ENCODE peak calls at places on chromosomes 16 and 17, in nine cellular contexts. W is GM23248; Y is stromal cell of bone marrow; O is pancreas; C is activated naive CD8-positive, alpha-beta T cell treated with anti-CD3 and anti-CD28 coated beads, Interleukin-2, amount 50 U/mL, for 16 hours; B is body of pancreas; E is T-helper 1 cell; S is activated T-cell treated with anti-CD3 and anti-CD28 coated beads, Interleukin-2, amount 50 U/mL, for 48 hours; T is activated CD4-positive, CD25-positive, alpha-beta regulatory T cell treated with anti-CD3 and anti-CD28 coated beads, Interleukin-2, amount 50 U/mL, for 16 hours. P is an unnamed sample.

GRCh38 chr17:40648326-40648968 is 829 bp upstream of the SMARCE1 start:
- DNase-seq in W (peak; percentile 42), Y (peak; percentile 6), O (peak; percentile 54), C (no peak), B (peak; percentile 45), E (no peak), S (no peak), T (no peak), P (peak; percentile 52)

GRCh38 chr16:86117235-86117634 is 218.3 kb downstream of the IRF8 start:
- DNase-seq in W (no peak), Y (no peak), O (no peak), C (no peak), B (no peak), E (no peak), S (no peak), T (no peak), P (no peak)

GRCh38 chr16:64397042-64397441 is 724.8 kb downstream of the CDH11 start:
- DNase-seq in W (no peak), Y (no peak), O (no peak), C (no peak), B (no peak), E (no peak), S (no peak), T (no peak), P (no peak)

GRCh38 chr16:59404509-59404908 is 670.4 kb upstream of the GOT2 start:
- DNase-seq in W (no peak), Y (no peak), O (no peak), C (no peak), B (no peak), E (no peak), S (no peak), T (no peak), P (no peak)

GRCh38 chr16:67882374-67883145 is 2.1 kb upstream of the NRN1L start:
- DNase-seq in W (no peak), Y (no peak), O (no peak), C (no peak), B (peak; percentile 34), E (no peak), S (no peak), T (no peak), P (no peak)

GRCh38 chr16:58243528-58244004 is 45.7 kb upstream of the CSNK2A2 start:
- DNase-seq in W (no peak), Y (no peak), O (no peak), C (no peak), B (peak; percentile 69), E (no peak), S (no peak), T (no peak), P (no peak)

GRCh38 chr17:71436479-71436878 is 684.3 kb upstream of the SOX9 start:
- DNase-seq in W (no peak), Y (no peak), O (no peak), C (no peak), B (no peak), E (no peak), S (no peak), T (no peak), P (no peak)

GRCh38 chr16:17173134-17173729 is 297.5 kb downstream of the XYLT1 start:
- DNase-seq in W (peak; percentile 65), Y (peak; percentile 11), O (no peak), C (no peak), B (peak; percentile 15), E (no peak), S (no peak), T (no peak), P (no peak)

GRCh38 chr16:22727285-22728166 is 86.4 kb upstream of the HS3ST2 start:
- DNase-seq in W (no peak), Y (no peak), O (no peak), C (no peak), B (no peak), E (no peak), S (no peak), T (no peak), P (no peak)

GRCh38 chr17:7550359-7550758 is 1.5 kb downstream of the TNFSF12 start:
- DNase-seq in W (no peak), Y (no peak), O (no peak), C (no peak), B (no peak), E (no peak), S (no peak), T (no peak), P (no peak)

GRCh38 chr17:82892869-82893565 is 53.2 kb upstream of the ZNF750 start:
- DNase-seq in W (no peak), Y (no peak), O (peak; percentile 71), C (no peak), B (peak; percentile 53), E (peak; percentile 59), S (peak; percentile 73), T (peak; percentile 28), P (no peak)

GRCh38 chr17:17613708-17614114 is 22.2 kb upstream of the PEMT start:
- DNase-seq in W (peak; percentile 81), Y (peak; percentile 56), O (no peak), C (peak; percentile 14), B (peak; percentile 65), E (no peak), S (peak; percentile 58), T (no peak), P (peak; percentile 40)

GRCh38 chr17:50475362-50475761 is 3.3 kb upstream of the RSAD1 start:
- DNase-seq in W (no peak), Y (no peak), O (no peak), C (no peak), B (no peak), E (no peak), S (no peak), T (no peak), P (no peak)

GRCh38 chr16:53566568-53566967 is 63.6 kb upstream of the AKTIP start:
- DNase-seq in W (no peak), Y (no peak), O (no peak), C (no peak), B (no peak), E (no peak), S (no peak), T (no peak), P (no peak)

GRCh38 chr16:74035816-74036215 is 260.8 kb upstream of the PSMD7 start:
- DNase-seq in W (peak; percentile 30), Y (no peak), O (no peak), C (no peak), B (no peak), E (no peak), S (no peak), T (no peak), P (no peak)

GRCh38 chr16:64051826-64052225 is 1070.0 kb downstream of the CDH11 start:
- DNase-seq in W (peak; percentile 33), Y (peak; percentile 16), O (no peak), C (no peak), B (no peak), E (no peak), S (no peak), T (no peak), P (no peak)

GRCh38 chr16:86133847-86134375 is 234.9 kb downstream of the IRF8 start:
- DNase-seq in W (no peak), Y (no peak), O (no peak), C (no peak), B (no peak), E (no peak), S (no peak), T (no peak), P (no peak)

GRCh38 chr17:47267354-47267828 is 13.8 kb downstream of the ITGB3 start:
- DNase-seq in W (peak; percentile 91), Y (peak; percentile 89), O (no peak), C (no peak), B (no peak), E (no peak), S (no peak), T (no peak), P (no peak)

GRCh38 chr17:67737145-67737544 is 19.4 kb downstream of the NOL11 start:
- DNase-seq in W (no peak), Y (no peak), O (no peak), C (no peak), B (no peak), E (no peak), S (no peak), T (no peak), P (no peak)

GRCh38 chr17:37067555-37068111 is 118.9 kb downstream of the AATF start:
- DNase-seq in W (peak; percentile 86), Y (peak; percentile 32), O (no peak), C (no peak), B (peak; percentile 77), E (no peak), S (no peak), T (no peak), P (no peak)

GRCh38 chr16:57503366-57503765 is 17.1 kb upstream of the DOK4 start:
- DNase-seq in W (no peak), Y (no peak), O (no peak), C (no peak), B (no peak), E (no peak), S (no peak), T (no peak), P (peak; percentile 67)

GRCh38 chr17:68441064-68441770 is 16.1 kb downstream of the WIPI1 start:
- DNase-seq in W (no peak), Y (no peak), O (no peak), C (no peak), B (no peak), E (no peak), S (no peak), T (no peak), P (no peak)

GRCh38 chr16:23691483-23692189 is 12.9 kb downstream of the PLK1 start:
- DNase-seq in W (peak; percentile 24), Y (no peak), O (no peak), C (no peak), B (no peak), E (no peak), S (no peak), T (no peak), P (no peak)

GRCh38 chr17:79183221-79184158 is 108.9 kb downstream of the ENGASE start:
- DNase-seq in W (peak; percentile 34), Y (no peak), O (no peak), C (no peak), B (no peak), E (no peak), S (peak; percentile 28), T (no peak), P (peak; percentile 63)

GRCh38 chr17:7080445-7081041 is 492 bp upstream of the CLEC10A start:
- DNase-seq in W (no peak), Y (no peak), O (peak; percentile 19), C (no peak), B (peak; percentile 23), E (no peak), S (no peak), T (no peak), P (no peak)

GRCh38 chr16:4586297-4586696 is 28.4 kb downstream of the UBALD1 start:
- DNase-seq in W (no peak), Y (no peak), O (no peak), C (no peak), B (no peak), E (no peak), S (no peak), T (no peak), P (no peak)

GRCh38 chr17:32755045-32755805 is 121.7 kb downstream of the MYO1D start:
- DNase-seq in W (peak; percentile 82), Y (peak; percentile 54), O (no peak), C (no peak), B (no peak), E (no peak), S (no peak), T (no peak), P (peak; percentile 51)

GRCh38 chr16:57592591-57593003 is 35.8 kb upstream of the ADGRG1 start:
- DNase-seq in W (no peak), Y (no peak), O (peak; percentile 55), C (peak; percentile 25), B (no peak), E (peak; percentile 40), S (peak; percentile 82), T (peak; percentile 13), P (no peak)

GRCh38 chr17:58325289-58325726 is 3.3 kb downstream of the TSPOAP1 start:
- DNase-seq in W (no peak), Y (no peak), O (peak; percentile 77), C (no peak), B (no peak), E (no peak), S (no peak), T (no peak), P (peak; percentile 65)

GRCh38 chr17:75063201-75063600 is 16.2 kb downstream of the KCTD2 start:
- DNase-seq in W (no peak), Y (no peak), O (peak; percentile 33), C (no peak), B (no peak), E (no peak), S (no peak), T (no peak), P (no peak)

GRCh38 chr16:1089822-1090619 is 6.0 kb downstream of the C1QTNF8 start:
- DNase-seq in W (no peak), Y (no peak), O (no peak), C (no peak), B (peak; percentile 73), E (no peak), S (no peak), T (no peak), P (no peak)

P was measured in NCI-H2171.